ENCODE peak calls at places on chromosome 13, in eight cellular contexts. M is omental fat pad, E is GM10248, F is GM06990, R is neural crest cell, A is lung, U is HFFc6, I is endothelial cell. C is an unnamed sample.

GRCh38 chr13:92313382-92313781 is 913.2 kb upstream of the GPC6 start:
- DNase-seq in M (no peak), E (no peak), F (no peak), R (no peak), A (no peak), U (no peak), I (no peak), C (no peak)

GRCh38 chr13:110850840-110851239 is 64.0 kb downstream of the ANKRD10 start:
- DNase-seq in M (no peak), E (no peak), F (no peak), R (no peak), A (no peak), U (no peak), I (no peak), C (no peak)

GRCh38 chr13:29849071-29849541 is 1.3 kb downstream of the UBL3 start:
- DNase-seq in M (no peak), E (peak), F (peak), R (no peak), A (peak), U (no peak), I (peak), C (peak)

GRCh38 chr13:93080587-93080986 is 146.0 kb upstream of the GPC6 start:
- DNase-seq in M (no peak), E (no peak), F (no peak), R (no peak), A (no peak), U (no peak), I (no peak), C (no peak)

GRCh38 chr13:23558675-23559536 is 11.3 kb upstream of the TNFRSF19 start:
- DNase-seq in M (no peak), E (no peak), F (peak), R (peak), A (peak), U (peak), I (no peak), C (no peak)

GRCh38 chr13:28056970-28057712 is 43.2 kb downstream of the FLT3 start:
- DNase-seq in M (no peak), E (peak), F (no peak), R (no peak), A (no peak), U (no peak), I (no peak), C (no peak)

GRCh38 chr13:112469071-112469745 is 93.1 kb downstream of the SPACA7 start:
- DNase-seq in M (no peak), E (no peak), F (no peak), R (no peak), A (peak), U (no peak), I (no peak), C (no peak)

GRCh38 chr13:40668335-40668734 is 1.9 kb upstream of the FOXO1 start:
- DNase-seq in M (no peak), E (peak), F (no peak), R (no peak), A (peak), U (no peak), I (peak), C (no peak)

GRCh38 chr13:76406243-76406642 is 480.0 kb downstream of the KCTD12 start:
- DNase-seq in M (no peak), E (no peak), F (no peak), R (no peak), A (no peak), U (no peak), I (no peak), C (no peak)

GRCh38 chr13:28493740-28494536 is 990 bp downstream of the FLT1 start:
- DNase-seq in M (no peak), E (no peak), F (no peak), R (no peak), A (no peak), U (no peak), I (no peak), C (no peak)

GRCh38 chr13:41025518-41025917 is 6.4 kb upstream of the ELF1 start:
- DNase-seq in M (no peak), E (no peak), F (no peak), R (no peak), A (no peak), U (no peak), I (no peak), C (no peak)

GRCh38 chr13:42720116-42720857 is 61.1 kb upstream of the FAM216B start:
- DNase-seq in M (peak), E (no peak), F (no peak), R (no peak), A (no peak), U (peak), I (no peak), C (peak)

GRCh38 chr13:28753946-28754345 is 35.2 kb upstream of the SLC46A3 start:
- DNase-seq in M (no peak), E (no peak), F (no peak), R (no peak), A (no peak), U (no peak), I (no peak), C (no peak)

GRCh38 chr13:88071371-88071770 is 400.2 kb downstream of the SLITRK5 start:
- DNase-seq in M (no peak), E (no peak), F (no peak), R (no peak), A (no peak), U (no peak), I (no peak), C (no peak)

GRCh38 chr13:81872581-81872980 is 1531.7 kb upstream of the SPRY2 start:
- DNase-seq in M (no peak), E (no peak), F (no peak), R (peak), A (no peak), U (no peak), I (peak), C (no peak)

GRCh38 chr13:52846567-52847321 is 1.7 kb downstream of the PCDH8 start:
- DNase-seq in M (no peak), E (no peak), F (no peak), R (peak), A (no peak), U (no peak), I (peak), C (no peak)

GRCh38 chr13:111216166-111216960 is 101.3 kb downstream of the ARHGEF7 start:
- DNase-seq in M (no peak), E (peak), F (no peak), R (no peak), A (no peak), U (no peak), I (no peak), C (no peak)

GRCh38 chr13:74767031-74767430 is 632.8 kb upstream of the KLF12 start:
- DNase-seq in M (no peak), E (no peak), F (no peak), R (no peak), A (no peak), U (peak), I (no peak), C (no peak)

GRCh38 chr13:72931311-72931710 is 127.5 kb upstream of the KLF5 start:
- DNase-seq in M (no peak), E (no peak), F (no peak), R (no peak), A (no peak), U (no peak), I (no peak), C (no peak)

GRCh38 chr13:106433066-106433465 is 102.4 kb downstream of the EFNB2 start:
- DNase-seq in M (no peak), E (no peak), F (no peak), R (no peak), A (no peak), U (no peak), I (no peak), C (no peak)

GRCh38 chr13:111049791-111050538 is 65.1 kb upstream of the ARHGEF7 start:
- DNase-seq in M (no peak), E (no peak), F (no peak), R (no peak), A (peak), U (no peak), I (no peak), C (no peak)

GRCh38 chr13:43516401-43516826 is 270.4 kb downstream of the ENOX1 start:
- DNase-seq in M (no peak), E (no peak), F (no peak), R (no peak), A (no peak), U (peak), I (no peak), C (no peak)

GRCh38 chr13:37690361-37690760 is 91.8 kb upstream of the POSTN start:
- DNase-seq in M (no peak), E (no peak), F (no peak), R (no peak), A (no peak), U (no peak), I (no peak), C (no peak)

GRCh38 chr13:111007209-111007608 is 92.3 kb upstream of the ANKRD10 start:
- DNase-seq in M (no peak), E (no peak), F (no peak), R (no peak), A (no peak), U (no peak), I (no peak), C (no peak)

GRCh38 chr13:27012482-27013197 is 159.0 kb downstream of the USP12 start:
- DNase-seq in M (no peak), E (no peak), F (no peak), R (no peak), A (no peak), U (peak), I (no peak), C (no peak)

GRCh38 chr13:47964863-47965262 is 36.2 kb downstream of the SUCLA2 start:
- DNase-seq in M (no peak), E (no peak), F (no peak), R (no peak), A (no peak), U (no peak), I (no peak), C (no peak)
- TF ChIP-seq CTCF in M (no peak), E (no peak), F (no peak), R (peak), A (no peak), U (peak), I (no peak), C (no peak)

DNA sequence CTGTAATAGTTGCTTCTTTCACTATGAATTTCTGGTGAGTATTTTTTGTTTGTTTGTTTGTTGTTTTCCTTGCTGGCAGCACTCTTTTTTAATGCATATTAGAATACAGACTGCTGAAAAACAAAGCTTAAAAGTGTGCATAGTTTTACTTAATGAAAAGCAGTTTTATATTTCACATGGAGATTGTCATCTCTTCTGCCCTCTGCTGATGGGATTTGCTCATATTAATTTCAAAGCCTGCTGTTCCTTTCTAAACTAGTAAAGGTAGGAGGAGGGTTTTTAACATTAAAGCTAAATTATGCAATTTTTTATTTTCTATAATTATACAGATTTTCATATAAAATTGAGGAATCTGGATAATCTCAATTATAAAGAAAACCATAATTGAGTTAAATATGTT is 692.6 kb upstream of the SLITRK1 start:
- DNase-seq in M (no peak), E (no peak), F (no peak), R (no peak), A (no peak), U (peak), I (no peak), C (no peak)
- TF ChIP-seq CTCF in M (no peak), E (no peak), F (no peak), R (peak), A (no peak), U (peak), I (no peak), C (no peak)

GRCh38 chr13:62278271-62278670 is 862.6 kb upstream of the PCDH20 start:
- DNase-seq in M (no peak), E (no peak), F (no peak), R (no peak), A (no peak), U (no peak), I (no peak), C (no peak)
- TF ChIP-seq CTCF in M (no peak), E (no peak), F (no peak), R (peak), A (no peak), U (no peak), I (peak), C (no peak)

DNA sequence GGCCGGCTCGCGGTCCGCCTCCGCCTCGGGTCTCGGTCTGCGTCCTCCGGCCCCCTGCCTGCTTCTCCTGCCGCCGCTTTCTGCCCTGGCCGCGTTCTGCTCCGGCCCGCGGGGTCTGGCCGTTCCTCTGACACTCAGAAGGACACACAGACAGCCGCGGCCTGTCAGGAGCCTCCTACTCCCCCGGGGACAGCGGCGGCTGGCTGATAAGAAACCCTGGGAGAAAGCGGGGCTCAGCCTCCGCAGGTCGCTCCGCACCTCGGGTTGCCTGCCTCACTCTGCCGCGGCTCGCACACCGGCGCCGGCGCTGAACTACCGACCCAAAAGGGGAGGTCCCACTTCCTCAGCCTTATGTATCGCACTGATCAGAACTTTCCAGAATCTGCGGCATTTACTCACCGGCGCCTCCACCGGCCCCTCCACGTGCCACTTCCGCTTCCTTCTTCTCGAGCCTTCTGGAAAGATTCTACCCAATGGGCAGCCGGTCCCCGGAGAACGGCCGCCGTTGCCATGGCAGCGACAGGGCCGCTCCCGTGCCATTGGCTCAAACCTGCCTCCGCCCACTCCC is at the start of gene HSPH1:
- DNase-seq in M (peak), E (peak), F (peak), R (peak), A (peak), U (peak), I (peak), C (peak)
- TF ChIP-seq CTCF in M (no peak), E (peak), F (peak), R (peak), A (no peak), U (peak), I (no peak), C (no peak)

GRCh38 chr13:34847751-34848150 is 94.3 kb upstream of the NBEA start:
- DNase-seq in M (no peak), E (no peak), F (no peak), R (no peak), A (no peak), U (no peak), I (no peak), C (no peak)
- TF ChIP-seq CTCF in M (no peak), E (no peak), F (no peak), R (no peak), A (no peak), U (no peak), I (no peak), C (no peak)

DNA sequence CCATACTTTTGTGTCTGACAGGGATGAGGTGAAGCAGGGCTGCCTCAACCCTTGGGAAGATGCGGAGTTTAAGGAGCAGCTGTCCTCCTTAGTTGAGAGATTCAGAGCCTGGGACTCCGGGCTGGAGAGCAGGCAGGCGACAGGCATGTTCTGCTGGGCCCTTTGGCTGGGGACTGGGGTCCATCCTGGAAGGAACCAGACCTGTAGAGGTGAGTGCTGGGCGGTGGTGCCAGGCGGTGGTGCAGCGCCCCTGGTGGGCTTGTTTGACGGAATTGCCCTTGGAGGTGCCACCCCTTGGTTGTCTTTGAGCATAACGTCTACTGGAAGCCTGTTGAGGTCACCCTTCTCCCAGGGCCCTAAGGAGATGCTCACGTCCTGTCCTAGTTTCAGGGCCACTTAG is 20.6 kb upstream of the SLC15A1 start:
- DNase-seq in M (no peak), E (no peak), F (no peak), R (no peak), A (no peak), U (no peak), I (no peak), C (no peak)
- TF ChIP-seq CTCF in M (no peak), E (no peak), F (peak), R (no peak), A (no peak), U (peak), I (no peak), C (no peak)

DNA sequence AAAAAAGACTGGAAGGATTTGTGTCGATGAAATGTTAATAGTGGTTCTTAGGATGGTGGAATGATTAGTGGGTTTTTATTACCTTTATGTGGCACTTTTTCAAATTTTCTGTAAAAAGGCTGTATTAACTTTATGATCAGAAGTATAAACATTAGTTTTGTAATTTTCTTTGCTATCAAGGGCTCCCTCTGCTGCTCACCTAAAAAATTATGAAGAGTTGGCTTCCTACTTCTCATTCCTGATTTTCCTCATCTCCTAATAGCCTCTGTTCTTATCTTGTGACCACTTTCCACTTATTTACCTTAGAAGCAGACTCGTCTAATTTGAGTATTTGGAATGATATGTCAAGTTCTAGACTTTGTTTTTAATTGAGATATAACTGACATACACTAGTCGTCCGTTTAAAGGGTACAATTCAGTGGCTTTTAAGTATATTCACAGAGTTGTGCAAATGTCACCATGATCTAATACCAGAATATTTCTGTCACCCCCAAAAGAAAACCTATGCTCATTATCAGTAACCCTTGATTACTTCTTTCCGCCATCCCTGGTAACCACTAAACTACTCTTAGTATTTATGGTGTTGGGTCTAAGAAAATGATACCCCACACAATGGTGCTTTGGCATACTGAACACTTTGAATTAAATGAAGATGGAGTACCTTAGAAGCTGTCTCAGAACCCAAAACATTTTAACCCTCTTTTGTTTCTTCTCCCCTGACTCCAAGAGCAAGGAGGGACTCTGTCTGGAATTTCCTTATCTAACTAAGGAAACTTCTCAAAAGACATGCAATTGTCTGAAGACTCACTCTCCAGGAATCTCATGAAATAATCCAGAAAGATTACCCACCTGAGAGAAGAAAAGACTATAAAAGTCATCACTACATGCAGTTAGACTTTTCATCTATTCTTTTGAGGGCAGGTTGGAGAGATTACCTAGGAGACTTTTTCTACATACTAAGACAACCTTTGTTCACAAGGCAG is 311.3 kb downstream of the DLEU7 start:
- DNase-seq in M (no peak), E (no peak), F (no peak), R (no peak), A (no peak), U (peak), I (no peak), C (no peak)
- TF ChIP-seq CTCF in M (no peak), E (peak), F (peak), R (peak), A (peak), U (peak), I (no peak), C (peak)

GRCh38 chr13:24680258-24680920 is at the start of gene ATP12A:
- DNase-seq in M (no peak), E (peak), F (no peak), R (no peak), A (no peak), U (no peak), I (peak), C (no peak)
- TF ChIP-seq CTCF in M (no peak), E (no peak), F (peak), R (peak), A (no peak), U (no peak), I (peak), C (no peak)